ENCODE peak calls at places on chromosomes 12 and 14, in five cellular contexts. O, X, F, C and G are unnamed samples. For H3K4me1, the result is how much of the 10 kb centered on the place peaks cover.

GRCh38 chr12:110042260-110042659 is 6.1 kb downstream of the C12orf76 start:
- DNase-seq in O (peak), X (no peak), F (no peak), C (no peak), G (no peak)

GRCh38 chr14:93984987-93985410 is 8.6 kb upstream of the ASB2 start:
- DNase-seq in O (peak), X (no peak), F (no peak), C (peak), G (no peak)

GRCh38 chr12:116556964-116557706 is 2.0 kb upstream of the MAP1LC3B2 start:
- DNase-seq in O (no peak), X (no peak), F (no peak), C (no peak), G (no peak)

GRCh38 chr14:92751819-92752218 is 3.4 kb upstream of the LGMN start:
- DNase-seq in O (peak), X (no peak), F (no peak), C (no peak), G (no peak)

GRCh38 chr14:61178226-61179060 is 102.7 kb downstream of the TMEM30B start:
- DNase-seq in O (peak), X (no peak), F (peak), C (no peak), G (peak)

GRCh38 chr14:92456215-92457017 is 57.2 kb upstream of the RIN3 start:
- DNase-seq in O (peak), X (peak), F (peak), C (peak), G (no peak)

GRCh38 chr12:53046655-53047220 is 3.1 kb upstream of the TNS2 start:
- DNase-seq in O (peak), X (peak), F (peak), C (peak), G (peak)

GRCh38 chr14:99737451-99737951 is 53.4 kb downstream of the CYP46A1 start:
- DNase-seq in O (no peak), X (peak), F (peak), C (no peak), G (no peak)

GRCh38 chr14:70052990-70053389 is 135.8 kb downstream of the SLC8A3 start:
- DNase-seq in O (peak), X (no peak), F (peak), C (peak), G (no peak)

GRCh38 chr14:101121399-101122113 is 218.0 kb upstream of the RTL1 start:
- DNase-seq in O (no peak), X (peak), F (no peak), C (no peak), G (peak)

GRCh38 chr12:71797506-71797905 is 42.1 kb upstream of the TBC1D15 start:
- DNase-seq in O (no peak), X (no peak), F (no peak), C (no peak), G (no peak)

GRCh38 chr12:59431266-59431665 is 164.6 kb upstream of the SLC16A7 start:
- DNase-seq in O (no peak), X (no peak), F (peak), C (peak), G (no peak)

GRCh38 chr12:3293446-3294161 is 197.4 kb upstream of the PRMT8 start:
- DNase-seq in O (no peak), X (no peak), F (no peak), C (no peak), G (no peak)

GRCh38 chr12:10641735-10642500 is 28.5 kb upstream of the MAGOHB start:
- DNase-seq in O (no peak), X (no peak), F (peak), C (no peak), G (no peak)

GRCh38 chr12:67786086-67786485 is 137.5 kb downstream of the DYRK2 start:
- DNase-seq in O (no peak), X (no peak), F (no peak), C (no peak), G (no peak)

GRCh38 chr12:85572956-85573355 is 263.3 kb downstream of the RASSF9 start:
- DNase-seq in O (no peak), X (no peak), F (no peak), C (no peak), G (no peak)

GRCh38 chr14:103207038-103207403 is 83.8 kb downstream of the TNFAIP2 start:
- DNase-seq in O (no peak), X (peak), F (no peak), C (peak), G (peak)

GRCh38 chr12:78086553-78087362 is 256.1 kb downstream of the NAV3 start:
- DNase-seq in O (no peak), X (no peak), F (peak), C (no peak), G (no peak)

GRCh38 chr12:104132351-104132956 is 5.6 kb downstream of the NFYB start:
- DNase-seq in O (no peak), X (no peak), F (no peak), C (no peak), G (no peak)

GRCh38 chr12:8947737-8948136 is 1.7 kb downstream of the M6PR start:
- DNase-seq in O (no peak), X (no peak), F (no peak), C (no peak), G (no peak)

GRCh38 chr12:65824314-65824563 is at the start of gene HMGA2:
- DNase-seq in O (no peak), X (no peak), F (peak), C (no peak), G (no peak)

GRCh38 chr14:93543766-93544165 is 113.0 kb downstream of the UNC79 start:
- DNase-seq in O (peak), X (no peak), F (peak), C (peak), G (no peak)

GRCh38 chr12:56271031-56271430 is 4.3 kb downstream of the COQ10A start:
- DNase-seq in O (no peak), X (no peak), F (peak), C (peak), G (no peak)
- TF ChIP-seq POLR2AphosphoS5 in O (no peak), X (peak), F (no peak), C (no peak), G (peak)

DNA sequence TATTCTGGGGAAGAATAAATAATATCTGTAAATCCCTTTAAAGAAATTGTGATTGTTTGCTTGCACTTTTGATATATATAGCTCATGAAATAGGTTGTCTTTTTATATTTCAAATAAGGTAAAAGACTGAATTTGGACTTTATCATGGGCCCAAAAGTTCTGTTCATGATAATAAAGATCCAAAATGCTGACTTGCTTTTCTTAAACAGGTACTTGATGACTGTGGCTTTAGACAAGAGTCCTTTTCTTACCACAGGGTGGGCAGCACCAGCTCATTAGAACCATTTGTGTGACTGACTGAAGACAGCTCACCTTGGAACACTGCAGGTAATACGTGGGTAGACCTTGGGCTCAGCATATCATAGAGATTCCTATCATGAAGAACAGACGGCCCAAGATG is 432.6 kb downstream of the ETNK1 start:
- DNase-seq in O (no peak), X (no peak), F (no peak), C (no peak), G (no peak)
- H3K4me1 ChIP-seq in O (under half), X (under half), F (under half), C (under half), G (under half)

GRCh38 chr12:49825971-49826421 is 2.2 kb downstream of the NCKAP5L start:
- DNase-seq in O (no peak), X (no peak), F (no peak), C (no peak), G (no peak)

GRCh38 chr12:49825360-49825970 is 2.7 kb downstream of the NCKAP5L start:
- DNase-seq in O (no peak), X (no peak), F (no peak), C (peak), G (no peak)

GRCh38 chr12:49824886-49825285 is 3.3 kb downstream of the NCKAP5L start:
- DNase-seq in O (no peak), X (no peak), F (peak), C (no peak), G (no peak)

GRCh38 chr12:49828143-49829091 is at the start of gene NCKAP5L:
- DNase-seq in O (peak), X (peak), F (peak), C (peak), G (peak)

DNA sequence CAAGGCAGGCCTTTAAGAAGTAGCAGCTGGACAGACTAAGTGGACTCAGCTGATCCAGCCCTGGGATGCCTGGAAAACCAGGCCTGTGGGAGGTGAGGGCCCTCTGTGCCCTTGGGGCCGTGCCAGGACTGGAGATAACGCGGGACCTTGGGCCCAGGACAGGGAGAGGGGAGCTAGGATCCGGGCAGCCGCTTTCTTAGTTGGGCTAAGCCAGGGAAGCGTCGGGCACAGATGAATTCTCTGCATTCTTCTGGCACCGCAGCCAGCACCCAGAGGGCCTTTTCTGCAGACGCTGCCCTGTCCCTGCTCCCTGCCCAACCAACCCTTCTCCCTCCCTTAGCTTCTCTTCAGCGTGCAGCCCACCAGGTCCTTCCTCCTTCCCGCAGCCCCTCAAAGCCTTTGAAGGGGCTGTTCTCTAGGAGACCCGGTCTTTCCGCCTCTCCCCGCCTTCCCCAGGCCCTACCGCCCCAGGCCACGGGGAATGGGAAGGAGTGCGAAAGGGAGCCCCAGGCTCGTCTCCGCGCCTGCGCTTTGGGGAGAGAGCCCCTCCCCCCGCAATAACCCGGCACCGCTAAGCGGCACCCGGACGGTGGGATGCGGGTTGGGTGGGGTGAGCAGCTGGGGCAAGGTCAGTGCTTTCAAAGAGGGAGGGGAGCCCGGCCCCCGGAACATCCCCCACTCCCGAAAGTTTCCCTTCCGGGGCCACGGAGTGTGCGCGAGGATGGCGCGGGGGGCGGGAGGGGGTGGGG is 688 bp downstream of the NCKAP5L start:
- DNase-seq in O (peak), X (peak), F (peak), C (peak), G (no peak)
- TF ChIP-seq POLR2AphosphoS5 in O (peak), X (peak), F (no peak), C (no peak), G (peak)

GRCh38 chr12:80498059-80498728 is 54.2 kb downstream of the PTPRQ start:
- DNase-seq in O (no peak), X (no peak), F (no peak), C (no peak), G (no peak)

GRCh38 chr12:80491176-80491575 is 47.1 kb downstream of the PTPRQ start:
- DNase-seq in O (no peak), X (no peak), F (no peak), C (no peak), G (no peak)

GRCh38 chr12:80490329-80490728 is 46.3 kb downstream of the PTPRQ start:
- DNase-seq in O (no peak), X (no peak), F (no peak), C (peak), G (no peak)

GRCh38 chr12:80494836-80495235 is 50.8 kb downstream of the PTPRQ start:
- DNase-seq in O (no peak), X (no peak), F (no peak), C (no peak), G (no peak)

DNA sequence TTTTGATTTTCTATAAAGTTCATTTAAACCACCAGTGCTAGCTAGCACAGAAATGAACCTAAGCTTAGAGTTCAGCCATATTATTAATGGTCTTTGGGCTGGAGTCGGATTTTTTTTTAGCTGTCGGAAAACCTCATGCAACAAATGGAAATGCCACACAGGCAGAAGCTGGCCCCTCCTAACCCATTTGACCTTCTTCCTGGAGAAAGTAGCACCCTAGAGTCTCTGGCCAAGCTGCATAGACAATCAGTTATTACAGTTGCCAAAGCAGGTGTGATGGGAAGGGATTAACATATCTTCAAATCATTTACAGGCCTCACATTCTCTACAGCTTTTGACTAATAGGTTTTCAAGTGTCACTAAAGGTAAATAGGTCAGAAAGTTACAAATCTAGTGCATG is 49.4 kb downstream of the PTPRQ start:
- DNase-seq in O (no peak), X (no peak), F (no peak), C (no peak), G (no peak)
- H3K4me1 ChIP-seq in O (under half), X (under half), F (under half), C (under half), G (under half)

DNA sequence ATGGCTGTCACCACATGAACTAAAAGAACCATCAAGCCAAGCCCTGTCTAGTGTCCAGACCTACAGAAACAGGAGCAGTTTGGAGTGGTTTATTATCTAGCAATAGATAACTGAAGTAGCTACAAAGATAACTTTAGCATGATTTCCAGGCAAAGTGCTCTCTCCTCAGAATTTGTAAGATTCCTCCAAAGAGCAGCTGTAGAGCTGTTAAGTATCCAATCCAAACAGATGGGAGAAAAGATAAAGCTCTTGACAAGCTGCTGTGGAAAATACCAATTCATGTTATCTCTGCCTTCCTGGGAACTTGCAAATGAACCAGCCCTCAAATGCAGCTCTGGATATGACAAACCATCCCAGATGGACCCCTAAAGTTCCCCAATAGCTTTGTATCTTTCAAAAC is 78.9 kb upstream of the RESF1 start:
- DNase-seq in O (no peak), X (no peak), F (peak), C (no peak), G (no peak)
- TF ChIP-seq POLR2AphosphoS5 in O (no peak), X (no peak), F (no peak), C (no peak), G (no peak)

GRCh38 chr12:132322206-132323132 is 6.9 kb downstream of the GALNT9 start:
- DNase-seq in O (no peak), X (no peak), F (peak), C (no peak), G (no peak)

GRCh38 chr12:132325733-132326130 is 3.7 kb downstream of the GALNT9 start:
- DNase-seq in O (no peak), X (no peak), F (no peak), C (no peak), G (no peak)

GRCh38 chr12:132324841-132325732 is 4.3 kb downstream of the GALNT9 start:
- DNase-seq in O (no peak), X (no peak), F (no peak), C (no peak), G (no peak)

GRCh38 chr12:132323171-132324010 is 6.0 kb downstream of the GALNT9 start:
- DNase-seq in O (no peak), X (no peak), F (no peak), C (no peak), G (no peak)

DNA sequence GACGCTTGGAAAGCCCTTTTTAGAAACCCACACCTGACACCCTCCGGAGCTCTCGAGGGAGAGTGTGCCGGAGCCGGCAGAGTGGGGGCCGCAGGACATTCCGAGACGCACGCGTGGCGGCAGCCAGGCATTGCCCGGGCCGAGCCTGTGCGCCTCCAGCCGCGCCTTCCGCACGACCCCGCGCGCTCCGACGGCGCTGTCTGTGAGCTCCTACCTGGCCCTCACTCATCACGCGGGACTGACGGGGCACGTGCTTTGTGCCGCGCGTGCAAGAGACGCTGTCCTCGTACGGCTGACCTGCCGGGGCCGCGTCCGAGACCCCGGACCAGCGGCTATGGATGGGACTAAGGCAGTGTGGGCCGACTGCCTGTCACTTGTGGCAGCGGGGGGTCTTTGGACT is 5.2 kb downstream of the GALNT9 start:
- DNase-seq in O (no peak), X (no peak), F (no peak), C (no peak), G (no peak)
- H3K4me1 ChIP-seq in O (under half), X (under half), F (under half), C (under half), G (under half)

DNA sequence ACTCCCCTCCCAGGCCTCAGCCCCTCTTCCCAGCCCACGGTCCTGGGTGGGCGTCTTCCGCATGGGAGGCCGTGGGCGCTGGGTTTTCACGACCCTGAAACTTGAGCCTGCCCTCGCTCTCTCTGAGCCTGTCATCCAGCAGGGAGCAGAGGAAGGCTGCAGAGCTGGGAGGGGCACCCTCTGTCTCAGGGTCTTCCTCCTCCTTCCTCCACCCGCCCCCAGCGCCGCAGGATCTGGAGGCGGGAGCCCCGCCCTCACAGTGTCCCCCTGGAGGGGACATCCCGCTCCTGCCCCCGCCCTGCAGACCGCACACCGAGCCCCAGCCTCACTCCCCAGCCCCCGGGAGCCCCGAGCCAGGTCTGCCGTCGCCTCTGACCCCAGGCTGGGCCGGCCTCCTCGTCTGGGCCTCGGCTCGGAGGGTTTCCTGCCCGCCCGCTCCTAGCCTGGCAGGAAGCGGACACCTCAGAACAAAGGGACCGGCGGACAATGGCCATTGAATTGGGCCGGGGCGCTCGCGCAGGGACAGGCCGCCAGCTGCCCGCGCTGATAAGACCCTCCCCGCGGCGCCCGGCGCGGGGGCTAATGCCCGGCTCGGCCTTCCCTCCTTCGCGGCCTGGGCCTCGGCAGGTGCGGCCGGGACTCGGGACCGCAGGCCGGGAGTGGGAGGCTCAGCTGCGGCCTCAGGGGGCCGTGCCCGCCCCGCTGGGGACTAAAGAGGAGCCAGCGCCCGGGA is 15.3 kb upstream of the NUDT14 start:
- DNase-seq in O (peak), X (no peak), F (peak), C (peak), G (no peak)
- TF ChIP-seq POLR2AphosphoS5 in O (no peak), X (no peak), F (peak), C (no peak), G (no peak)